ENCODE peak calls at places on chromosomes 11 and 22, in six cellular contexts. S is IMR-90, O is prostate gland, C is thyroid gland, Z is stomach, L is K562. W is an unnamed sample.

GRCh38 chr11:13949876-13950275 is 12.6 kb upstream of the SPON1 start:
- DNase-seq in S (no peak), O (no peak), C (no peak), Z (no peak), L (no peak), W (no peak)

GRCh38 chr11:24421766-24422165 is 75.1 kb upstream of the LUZP2 start:
- DNase-seq in S (peak; percentile 7), O (no peak), C (no peak), Z (no peak), L (no peak), W (no peak)

GRCh38 chr11:61297741-61298140 is 2.6 kb upstream of the VWCE start:
- DNase-seq in S (peak; percentile 91), O (peak; percentile 67), C (no peak), Z (no peak), L (no peak), W (peak; percentile 61)

GRCh38 chr11:133492895-133493294 is 39.4 kb downstream of the OPCML start:
- DNase-seq in S (no peak), O (no peak), C (no peak), Z (no peak), L (no peak), W (no peak)

GRCh38 chr11:116927163-116927772 is 89.8 kb upstream of the APOA1 start:
- DNase-seq in S (no peak), O (no peak), C (no peak), Z (no peak), L (peak; percentile 23), W (no peak)

GRCh38 chr22:37353839-37354238 is 71.5 kb downstream of the CYTH4 start:
- DNase-seq in S (no peak), O (no peak), C (no peak), Z (no peak), L (no peak), W (no peak)

GRCh38 chr11:126345759-126346585 is 9.5 kb upstream of the ST3GAL4 start:
- DNase-seq in S (peak; percentile 75), O (no peak), C (peak; percentile 23), Z (no peak), L (peak; percentile 81), W (peak; percentile 80)

GRCh38 chr11:71472941-71473792 is 20.2 kb downstream of the NADSYN1 start:
- DNase-seq in S (no peak), O (no peak), C (no peak), Z (no peak), L (no peak), W (no peak)

GRCh38 chr11:128553662-128554392 is 33.5 kb downstream of the ETS1 start:
- DNase-seq in S (peak; percentile 32), O (no peak), C (no peak), Z (no peak), L (no peak), W (no peak)

GRCh38 chr22:46122511-46122971 is 27.8 kb upstream of the PPARA start:
- DNase-seq in S (peak; percentile 46), O (no peak), C (peak; percentile 65), Z (peak; percentile 76), L (peak; percentile 80), W (peak; percentile 88)

GRCh38 chr11:69009441-69010211 is 3.4 kb downstream of the MRGPRF start:
- DNase-seq in S (no peak), O (no peak), C (no peak), Z (no peak), L (no peak), W (peak; percentile 66)

GRCh38 chr11:4092031-4092430 is 2.6 kb upstream of the RRM1 start:
- DNase-seq in S (no peak), O (no peak), C (no peak), Z (no peak), L (no peak), W (no peak)

GRCh38 chr11:4093519-4094347 is 866 bp upstream of the RRM1 start:
- DNase-seq in S (no peak), O (no peak), C (no peak), Z (no peak), L (peak; percentile 29), W (no peak)

GRCh38 chr11:4095509-4096230 is 1.1 kb downstream of the RRM1 start:
- DNase-seq in S (peak; percentile 78), O (no peak), C (no peak), Z (no peak), L (no peak), W (no peak)

GRCh38 chr11:4098026-4098621 is 3.5 kb downstream of the RRM1 start:
- DNase-seq in S (peak; percentile 31), O (no peak), C (no peak), Z (no peak), L (no peak), W (no peak)

GRCh38 chr11:4094348-4095291 is at the start of gene RRM1:
- DNase-seq in S (peak; percentile 95), O (peak; percentile 94), C (peak; percentile 93), Z (peak; percentile 92), L (peak; percentile 90), W (peak; percentile 95)
- TF ChIP-seq POLR2A in S (peak; percentile 79), O (peak; percentile 78), C (peak; percentile 72), Z (no peak), L (peak; percentile 84), W (peak; percentile 47)

GRCh38 chr11:34528072-34528471 is 14.5 kb upstream of the ELF5 start:
- DNase-seq in S (no peak), O (no peak), C (no peak), Z (no peak), L (no peak), W (no peak)
- TF ChIP-seq POLR2A in S (no peak), O (no peak), C (no peak), Z (no peak), L (no peak), W (no peak)

GRCh38 chr22:43310311-43310710 is 32.9 kb downstream of the SCUBE1 start:
- DNase-seq in S (no peak), O (no peak), C (no peak), Z (no peak), L (peak; percentile 30), W (no peak)

GRCh38 chr22:43308451-43309235 is 34.5 kb downstream of the SCUBE1 start:
- DNase-seq in S (peak; percentile 15), O (no peak), C (peak; percentile 19), Z (no peak), L (no peak), W (no peak)

GRCh38 chr22:43312608-43313007 is 30.6 kb downstream of the SCUBE1 start:
- DNase-seq in S (no peak), O (no peak), C (no peak), Z (no peak), L (no peak), W (no peak)

GRCh38 chr22:43313497-43314474 is 29.4 kb downstream of the SCUBE1 start:
- DNase-seq in S (no peak), O (no peak), C (peak; percentile 31), Z (no peak), L (no peak), W (no peak)

GRCh38 chr22:43310798-43311197 is 32.4 kb downstream of the SCUBE1 start:
- DNase-seq in S (no peak), O (no peak), C (no peak), Z (no peak), L (no peak), W (no peak)
- TF ChIP-seq POLR2A in S (no peak), O (no peak), C (no peak), Z (no peak), L (no peak), W (no peak)

GRCh38 chr11:83193315-83194283 is at the start of gene ANKRD42:
- DNase-seq in S (peak; percentile 96), O (peak; percentile 95), C (peak; percentile 94), Z (peak; percentile 92), L (peak; percentile 85), W (peak; percentile 92)

GRCh38 chr11:83195649-83196048 is 2.1 kb downstream of the ANKRD42 start:
- DNase-seq in S (no peak), O (no peak), C (no peak), Z (no peak), L (no peak), W (no peak)

GRCh38 chr11:83192846-83193245 is 666 bp upstream of the ANKRD42 start:
- DNase-seq in S (no peak), O (no peak), C (no peak), Z (no peak), L (no peak), W (no peak)

GRCh38 chr11:83195176-83195531 is 1.6 kb downstream of the ANKRD42 start:
- DNase-seq in S (peak; percentile 1), O (no peak), C (no peak), Z (no peak), L (no peak), W (no peak)

GRCh38 chr11:83194284-83195175 is 1.0 kb downstream of the ANKRD42 start:
- DNase-seq in S (peak; percentile 77), O (peak; percentile 40), C (peak; percentile 55), Z (peak; percentile 62), L (peak; percentile 25), W (peak; percentile 86)
- TF ChIP-seq POLR2A in S (peak; percentile 78), O (no peak), C (peak; percentile 30), Z (no peak), L (no peak), W (peak; percentile 61)

GRCh38 chr11:95147364-95147905 is 57.8 kb downstream of the ENDOD1 start:
- DNase-seq in S (peak; percentile 93), O (no peak), C (no peak), Z (no peak), L (peak; percentile 83), W (no peak)
- TF ChIP-seq POLR2A in S (no peak), O (no peak), C (no peak), Z (no peak), L (no peak), W (no peak)

GRCh38 chr22:36085476-36086169 is 57.0 kb upstream of the RBFOX2 start:
- DNase-seq in S (no peak), O (no peak), C (no peak), Z (no peak), L (no peak), W (no peak)

GRCh38 chr22:36084717-36085116 is 56.1 kb upstream of the RBFOX2 start:
- DNase-seq in S (no peak), O (no peak), C (no peak), Z (no peak), L (no peak), W (no peak)

GRCh38 chr22:36087784-36088183 is 59.2 kb upstream of the RBFOX2 start:
- DNase-seq in S (no peak), O (no peak), C (no peak), Z (no peak), L (no peak), W (no peak)

GRCh38 chr22:36086629-36087254 is 58.1 kb upstream of the RBFOX2 start:
- DNase-seq in S (no peak), O (no peak), C (no peak), Z (no peak), L (no peak), W (no peak)

GRCh38 chr22:36086170-36086490 is 57.5 kb upstream of the RBFOX2 start:
- DNase-seq in S (no peak), O (no peak), C (no peak), Z (no peak), L (peak; percentile 54), W (no peak)
- TF ChIP-seq POLR2A in S (no peak), O (no peak), C (no peak), Z (no peak), L (no peak), W (no peak)

GRCh38 chr11:65261591-65262380 is at the start of gene POLA2:
- DNase-seq in S (peak; percentile 95), O (peak; percentile 91), C (peak; percentile 92), Z (peak; percentile 97), L (peak; percentile 100), W (peak; percentile 96)
- TF ChIP-seq POLR2A in S (peak; percentile 92), O (peak; percentile 75), C (peak; percentile 87), Z (no peak), L (peak; percentile 96), W (peak; percentile 94)

GRCh38 chr11:86277741-86278140 is 24.3 kb upstream of the HIKESHI start:
- DNase-seq in S (peak; percentile 6), O (no peak), C (no peak), Z (no peak), L (no peak), W (no peak)
- TF ChIP-seq POLR2A in S (no peak), O (no peak), C (no peak), Z (no peak), L (no peak), W (no peak)

W was measured in ovary.